ENCODE peak calls at places on chromosomes 5 and 9, in nine cellular contexts. D, L, K, X, V, J, M, G and O are unnamed samples.

GRCh38 chr9:105053209-105053652 is 125.3 kb upstream of the ABCA1 start:
- DNase-seq in D (no peak), L (peak; percentile 88), K (no peak), X (no peak), V (peak; percentile 59), J (no peak), M (no peak), G (peak; percentile 81), O (no peak)

GRCh38 chr5:124343021-124343420 is 403.4 kb downstream of the ZNF608 start:
- DNase-seq in D (no peak), L (no peak), K (peak; percentile 21), X (no peak), V (no peak), J (no peak), M (no peak), G (no peak), O (no peak)

GRCh38 chr9:86353591-86354047 is 591 bp downstream of the TUT7 start:
- DNase-seq in D (peak; percentile 55), L (peak; percentile 33), K (no peak), X (no peak), V (no peak), J (no peak), M (no peak), G (peak; percentile 47), O (no peak)

GRCh38 chr9:26725573-26725972 is 167.0 kb downstream of the CAAP1 start:
- DNase-seq in D (no peak), L (no peak), K (no peak), X (no peak), V (no peak), J (no peak), M (no peak), G (no peak), O (no peak)

GRCh38 chr5:98341038-98341710 is 432.3 kb upstream of the RGMB start:
- DNase-seq in D (no peak), L (peak; percentile 89), K (peak; percentile 98), X (no peak), V (no peak), J (no peak), M (no peak), G (no peak), O (no peak)

GRCh38 chr9:38619556-38620447 is 594 bp downstream of the ANKRD18A start:
- DNase-seq in D (peak; percentile 19), L (no peak), K (no peak), X (no peak), V (peak; percentile 38), J (no peak), M (no peak), G (peak; percentile 35), O (no peak)

GRCh38 chr5:97266576-97266975 is 83.5 kb upstream of the RIOK2 start:
- DNase-seq in D (no peak), L (peak; percentile 86), K (no peak), X (no peak), V (no peak), J (peak; percentile 37), M (no peak), G (no peak), O (no peak)

GRCh38 chr9:14320272-14321245 is 6.6 kb upstream of the NFIB start:
- DNase-seq in D (no peak), L (peak; percentile 97), K (peak; percentile 74), X (no peak), V (peak; percentile 66), J (peak; percentile 47), M (no peak), G (no peak), O (no peak)

GRCh38 chr9:79974806-79975422 is 403.1 kb downstream of the TLE4 start:
- DNase-seq in D (no peak), L (no peak), K (no peak), X (peak; percentile 58), V (no peak), J (no peak), M (no peak), G (no peak), O (no peak)

GRCh38 chr9:35605336-35606137 is 475 bp downstream of the TESK1 start:
- DNase-seq in D (no peak), L (peak; percentile 8), K (no peak), X (no peak), V (no peak), J (no peak), M (no peak), G (peak; percentile 62), O (no peak)

GRCh38 chr9:10007356-10007755 is 605.4 kb downstream of the PTPRD start:
- DNase-seq in D (no peak), L (no peak), K (no peak), X (no peak), V (no peak), J (no peak), M (no peak), G (no peak), O (no peak)

GRCh38 chr5:113378081-113378480 is 56.7 kb downstream of the TSSK1B start:
- DNase-seq in D (no peak), L (no peak), K (no peak), X (no peak), V (no peak), J (no peak), M (no peak), G (peak; percentile 4), O (no peak)

GRCh38 chr5:155700333-155700732 is 626.6 kb upstream of the SGCD start:
- DNase-seq in D (no peak), L (no peak), K (no peak), X (no peak), V (peak; percentile 46), J (no peak), M (no peak), G (peak; percentile 4), O (no peak)

GRCh38 chr5:71701409-71701808 is 17.7 kb upstream of the CARTPT start:
- DNase-seq in D (no peak), L (no peak), K (no peak), X (no peak), V (no peak), J (no peak), M (no peak), G (no peak), O (no peak)

GRCh38 chr5:137291031-137291430 is 208.1 kb downstream of the SPOCK1 start:
- DNase-seq in D (no peak), L (no peak), K (no peak), X (no peak), V (no peak), J (no peak), M (no peak), G (no peak), O (no peak)

GRCh38 chr5:67465556-67466206 is 269.1 kb upstream of the CD180 start:
- DNase-seq in D (no peak), L (no peak), K (peak; percentile 85), X (no peak), V (no peak), J (no peak), M (no peak), G (no peak), O (no peak)

GRCh38 chr5:180669661-180670060 is 20.3 kb upstream of the FLT4 start:
- DNase-seq in D (no peak), L (no peak), K (no peak), X (no peak), V (no peak), J (no peak), M (no peak), G (no peak), O (no peak)

GRCh38 chr5:123936548-123936947 is 424.6 kb downstream of the CSNK1G3 start:
- DNase-seq in D (no peak), L (no peak), K (no peak), X (no peak), V (no peak), J (no peak), M (no peak), G (no peak), O (no peak)

GRCh38 chr5:2832394-2832793 is 80.9 kb upstream of the IRX2 start:
- DNase-seq in D (no peak), L (no peak), K (no peak), X (no peak), V (no peak), J (no peak), M (no peak), G (no peak), O (no peak)

GRCh38 chr5:57550132-57550531 is 67.5 kb upstream of the ACTBL2 start:
- DNase-seq in D (no peak), L (no peak), K (no peak), X (no peak), V (no peak), J (no peak), M (no peak), G (no peak), O (no peak)

DNA sequence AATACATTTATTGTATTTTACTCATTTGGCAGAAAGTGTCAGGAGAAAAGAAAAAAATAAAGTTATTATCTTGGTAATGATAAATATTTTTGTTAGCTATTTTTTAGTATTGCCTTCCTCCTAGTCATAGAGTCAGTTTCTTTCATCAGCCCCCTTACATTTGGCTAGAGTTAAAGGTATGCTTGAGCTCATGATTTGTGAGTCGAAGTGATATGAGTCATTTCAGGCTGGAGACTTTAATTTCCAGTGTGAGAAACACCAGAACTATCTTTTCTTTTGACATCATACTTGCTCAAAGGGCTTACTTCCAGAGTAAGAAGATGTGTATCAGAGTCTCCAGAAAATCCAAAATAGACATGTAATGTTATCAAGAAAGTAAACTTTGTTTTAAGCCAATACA is 746.7 kb upstream of the TYRP1 start:
- DNase-seq in D (no peak), L (peak; percentile 41), K (no peak), X (no peak), V (no peak), J (no peak), M (no peak), G (no peak), O (no peak)
- TF ChIP-seq CTCF in D (no peak), L (no peak), K (no peak), X (no peak), V (no peak), J (no peak), M (no peak), G (no peak), O (no peak)

GRCh38 chr9:130893250-130894101 is 3.1 kb downstream of the QRFP start:
- DNase-seq in D (peak; percentile 91), L (no peak), K (no peak), X (peak; percentile 66), V (peak; percentile 67), J (peak; percentile 58), M (no peak), G (no peak), O (no peak)
- TF ChIP-seq CTCF in D (peak; percentile 89), L (peak; percentile 24), K (no peak), X (peak; percentile 50), V (peak; percentile 48), J (peak; percentile 58), M (peak; percentile 17), G (no peak), O (peak; percentile 58)

GRCh38 chr5:75167345-75167744 is 69.3 kb downstream of the ANKRD31 start:
- DNase-seq in D (no peak), L (peak; percentile 1), K (no peak), X (no peak), V (peak; percentile 33), J (no peak), M (no peak), G (no peak), O (no peak)
- TF ChIP-seq CTCF in D (no peak), L (peak; percentile 15), K (peak; percentile 32), X (peak; percentile 16), V (no peak), J (no peak), M (peak; percentile 38), G (no peak), O (peak; percentile 66)

DNA sequence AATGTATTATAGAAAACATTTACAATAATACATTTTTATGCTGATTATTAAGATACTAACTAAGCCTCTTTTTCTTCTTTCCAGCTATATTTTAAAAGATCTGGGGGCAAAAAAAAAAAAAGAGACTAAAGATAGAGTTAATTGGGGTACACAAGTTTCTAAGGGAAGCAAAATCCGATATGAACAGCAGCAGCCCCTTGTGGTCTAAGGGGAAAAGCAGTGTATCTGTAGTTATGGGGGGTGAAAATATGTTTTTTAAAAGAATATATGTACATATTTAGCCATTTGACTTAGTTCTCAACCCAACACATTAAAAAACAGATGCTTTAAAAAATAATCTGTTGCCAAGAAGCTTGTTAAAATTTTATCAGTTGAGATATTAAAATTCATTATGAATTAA is 134.3 kb upstream of the POU5F2 start:
- DNase-seq in D (no peak), L (no peak), K (no peak), X (no peak), V (no peak), J (no peak), M (no peak), G (no peak), O (no peak)
- TF ChIP-seq CTCF in D (no peak), L (peak; percentile 31), K (no peak), X (no peak), V (no peak), J (no peak), M (peak; percentile 22), G (no peak), O (peak; percentile 66)